ENCODE peak calls at places on chromosomes 7 and 10, in eight cellular contexts. T is left lung, D is transverse colon, C is mesendoderm, L is AG04450, N is dorsolateral prefrontal cortex, G is astrocyte, A is brain microvascular endothelial cell. F is an unnamed sample.

GRCh38 chr7:142693911-142694310 is 55.4 kb upstream of the PRSS1 start:
- DNase-seq in N (no peak), C (no peak), T (no peak), D (no peak), G (no peak), A (no peak), L (no peak), F (no peak)

GRCh38 chr10:27635290-27635689 is 110.3 kb downstream of the MKX start:
- DNase-seq in G (no peak), N (no peak), C (no peak), D (no peak), A (no peak), L (no peak), T (no peak), F (no peak)

GRCh38 chr7:67346876-67347275 is 350.2 kb downstream of the TYW1 start:
- DNase-seq in A (no peak), D (no peak), L (no peak), N (no peak), C (no peak), G (no peak), T (no peak), F (peak)

GRCh38 chr10:111114931-111115500 is 38.2 kb downstream of the ADRA2A start:
- DNase-seq in A (no peak), D (no peak), G (no peak), L (no peak), C (no peak), N (no peak), T (no peak), F (peak)

GRCh38 chr7:73567701-73568685 is 10.4 kb downstream of the TBL2 start:
- DNase-seq in D (no peak), L (no peak), C (no peak), N (no peak), G (peak), T (no peak), A (no peak), F (no peak)

GRCh38 chr10:58660577-58661255 is 148.0 kb downstream of the BICC1 start:
- DNase-seq in G (peak), A (no peak), N (no peak), D (no peak), C (no peak), L (no peak), T (no peak), F (no peak)

GRCh38 chr7:13017325-13017853 is 330.0 kb downstream of the ARL4A start:
- DNase-seq in D (no peak), C (peak), A (peak), G (peak), N (no peak), T (no peak), L (peak), F (no peak)

GRCh38 chr10:93071674-93072224 is 1.9 kb upstream of the CYP26A1 start:
- DNase-seq in L (no peak), C (peak), G (no peak), A (no peak), N (no peak), D (peak), T (peak), F (no peak)

GRCh38 chr10:125014984-125015944 is 73.3 kb downstream of the ZRANB1 start:
- DNase-seq in A (no peak), C (no peak), N (no peak), D (no peak), L (no peak), T (peak), G (no peak), F (no peak)

GRCh38 chr10:7408003-7408493 is 2.8 kb downstream of the SFMBT2 start:
- DNase-seq in A (no peak), G (peak), N (no peak), C (peak), T (peak), L (no peak), D (peak), F (no peak)

GRCh38 chr7:136911362-136911761 is 42.9 kb downstream of the CHRM2 start:
- DNase-seq in L (no peak), N (no peak), G (peak), D (no peak), A (peak), C (peak), T (no peak), F (no peak)

GRCh38 chr7:24971333-24972165 is 8.4 kb downstream of the OSBPL3 start:
- DNase-seq in N (no peak), C (peak), D (no peak), A (peak), L (peak), T (no peak), G (peak), F (no peak)

GRCh38 chr7:74483402-74484336 is 30.0 kb downstream of the GTF2IRD1 start:
- DNase-seq in L (no peak), N (no peak), C (no peak), G (peak), A (peak), T (no peak), D (no peak), F (no peak)

GRCh38 chr10:66639351-66639750 is 286.5 kb upstream of the LRRTM3 start:
- DNase-seq in T (no peak), L (peak), G (peak), C (no peak), D (no peak), N (no peak), A (no peak), F (no peak)

GRCh38 chr10:74900297-74900696 is 73.9 kb downstream of the KAT6B start:
- DNase-seq in G (no peak), N (no peak), T (no peak), D (peak), L (no peak), A (no peak), C (no peak), F (no peak)

GRCh38 chr7:107471292-107472070 is 1.6 kb downstream of the GPR22 start:
- DNase-seq in A (no peak), T (no peak), N (no peak), G (no peak), L (no peak), D (no peak), C (no peak), F (no peak)

GRCh38 chr7:116582164-116582732 is 57.4 kb downstream of the CAV1 start:
- DNase-seq in T (no peak), D (no peak), A (peak), N (no peak), C (peak), G (peak), L (no peak), F (no peak)

GRCh38 chr10:72050873-72051272 is 37.5 kb downstream of the SPOCK2 start:
- DNase-seq in L (no peak), T (no peak), N (no peak), D (no peak), C (no peak), G (no peak), A (no peak), F (no peak)

GRCh38 chr10:93514496-93514895 is 18.1 kb downstream of the CEP55 start:
- DNase-seq in N (no peak), A (no peak), C (no peak), L (no peak), G (no peak), T (no peak), D (no peak), F (no peak)

GRCh38 chr7:963236-964078 is 9.0 kb upstream of the ADAP1 start:
- DNase-seq in C (no peak), D (no peak), L (no peak), T (peak), A (no peak), G (no peak), N (no peak), F (no peak)

GRCh38 chr10:12980713-12981306 is 20.7 kb downstream of the CCDC3 start:
- DNase-seq in N (no peak), G (no peak), D (no peak), A (no peak), C (no peak), T (no peak), L (no peak), F (no peak)

GRCh38 chr7:5345171-5345570 is 62.4 kb downstream of the SLC29A4 start:
- DNase-seq in G (no peak), A (no peak), T (peak), L (no peak), D (no peak), N (no peak), C (no peak), F (no peak)

GRCh38 chr10:71255817-71256660 is 43.7 kb downstream of the UNC5B start:
- DNase-seq in G (peak), N (no peak), L (peak), T (no peak), A (peak), D (peak), C (no peak), F (no peak)

GRCh38 chr10:124354411-124355382 is 64.0 kb downstream of the OAT start:
- DNase-seq in G (peak), C (peak), L (peak), A (peak), T (peak), N (no peak), D (peak), F (peak)

GRCh38 chr10:27673065-27673464 is 72.6 kb downstream of the MKX start:
- DNase-seq in G (no peak), D (no peak), N (no peak), L (no peak), T (no peak), C (no peak), A (no peak), F (no peak)

GRCh38 chr10:91601212-91601611 is 31.7 kb downstream of the PPP1R3C start:
- DNase-seq in L (no peak), T (no peak), C (no peak), D (no peak), A (no peak), N (no peak), G (no peak), F (no peak)
- H3K27ac ChIP-seq in L (no peak), T (no peak), C (no peak), D (no peak), A (no peak), N (no peak), G (no peak), F (no peak)

DNA sequence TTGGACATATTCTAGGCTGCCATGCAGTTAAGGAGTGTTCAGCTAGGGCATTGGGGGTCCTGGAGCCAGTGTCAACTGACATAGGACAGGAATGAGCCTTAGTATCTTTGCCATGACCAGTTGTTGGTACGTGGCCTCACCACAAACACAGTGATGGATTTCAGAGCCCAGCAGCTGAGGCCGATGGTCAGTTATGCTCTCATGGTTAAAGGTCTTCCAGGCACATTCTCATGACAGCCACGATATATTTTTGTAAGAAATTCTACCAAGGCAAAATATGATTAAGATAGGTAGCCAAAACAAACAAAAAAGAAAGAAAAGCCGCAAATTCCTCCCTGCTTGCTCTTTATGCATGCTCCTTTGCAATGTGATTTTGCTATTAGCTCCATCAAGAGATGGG is 47.8 kb downstream of the CDHR3 start:
- DNase-seq in A (peak), T (no peak), N (no peak), L (no peak), C (no peak), D (no peak), G (peak), F (no peak)
- H3K27ac ChIP-seq in A (no peak), T (no peak), N (no peak), L (peak), C (no peak), D (peak), G (no peak), F (no peak)

GRCh38 chr7:128259131-128260056 is 18.3 kb downstream of the LEP start:
- DNase-seq in N (no peak), C (peak), D (peak), T (no peak), L (no peak), A (no peak), G (peak), F (no peak)
- H3K27ac ChIP-seq in N (no peak), C (no peak), D (no peak), T (peak), L (no peak), A (no peak), G (no peak), F (no peak)

DNA sequence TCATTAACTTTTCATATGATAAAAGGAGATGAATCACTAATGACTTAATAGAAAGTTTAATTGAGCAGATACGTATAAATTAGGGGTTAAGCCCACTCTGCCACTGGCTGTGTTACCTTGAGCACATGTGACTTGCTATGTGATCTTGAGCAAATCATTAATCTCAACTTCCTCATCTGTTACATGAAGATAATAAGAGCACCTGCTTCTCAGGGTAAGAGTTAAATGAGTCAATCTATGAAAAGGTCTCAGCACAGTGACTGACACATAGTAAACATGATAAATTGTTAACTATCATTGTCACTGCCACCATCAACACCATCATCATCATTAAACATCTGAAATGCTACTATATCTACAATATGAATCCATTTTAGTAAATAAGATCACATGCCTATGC is 110.8 kb downstream of the TPK1 start:
- DNase-seq in T (no peak), G (no peak), A (no peak), D (no peak), C (no peak), N (no peak), L (no peak), F (no peak)
- H3K27ac ChIP-seq in T (no peak), G (no peak), A (no peak), D (no peak), C (no peak), N (no peak), L (no peak), F (no peak)

GRCh38 chr10:80520661-80521488 is 16.8 kb upstream of the SH2D4B start:
- DNase-seq in G (no peak), T (no peak), A (no peak), D (no peak), N (no peak), C (no peak), L (no peak), F (no peak)
- H3K27ac ChIP-seq in G (no peak), T (no peak), A (no peak), D (no peak), N (no peak), C (no peak), L (no peak), F (no peak)

DNA sequence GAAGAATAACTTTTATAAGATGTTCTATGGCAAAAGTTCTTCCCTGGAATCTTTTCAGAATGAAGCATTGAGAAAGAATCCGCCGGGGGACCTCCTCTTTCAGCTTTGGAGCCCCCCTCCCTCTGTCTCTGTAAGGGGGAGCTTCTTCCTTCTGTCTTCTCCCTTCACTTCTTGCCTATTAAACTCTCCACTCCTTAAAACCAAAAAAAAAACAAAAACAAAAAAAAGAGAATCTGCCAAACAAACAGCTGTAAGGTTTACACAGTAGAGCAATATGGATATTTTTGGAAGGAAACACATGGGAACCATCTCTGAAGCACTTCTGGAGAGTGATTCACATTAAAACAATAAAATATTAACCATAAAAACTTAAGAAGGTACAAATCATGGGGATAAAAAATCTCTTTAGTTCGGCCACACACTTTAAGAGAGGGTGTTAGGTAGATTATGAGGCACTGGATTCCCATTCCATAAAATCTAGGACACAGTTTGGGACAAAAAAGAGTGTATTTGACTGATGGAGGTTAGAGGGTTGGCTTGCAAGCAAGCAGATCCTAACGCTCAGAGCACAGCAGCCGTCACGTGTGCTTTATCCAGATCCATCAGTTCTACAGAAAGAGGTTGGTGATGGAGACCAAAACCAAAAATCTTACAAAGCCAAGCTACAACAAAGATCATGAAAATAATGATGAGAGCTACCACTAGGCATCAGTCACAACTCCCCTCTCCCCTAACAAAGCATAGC is 549.6 kb downstream of the TNS3 start:
- DNase-seq in G (no peak), A (no peak), T (no peak), D (no peak), N (no peak), C (no peak), L (no peak), F (no peak)
- H3K27ac ChIP-seq in G (no peak), A (no peak), T (no peak), D (no peak), N (no peak), C (no peak), L (no peak), F (no peak)

GRCh38 chr10:122044045-122044661 is 55.2 kb downstream of the TACC2 start:
- DNase-seq in D (peak), G (no peak), N (no peak), L (no peak), A (no peak), C (peak), T (no peak), F (no peak)
- H3K27ac ChIP-seq in D (peak), G (no peak), N (no peak), L (no peak), A (no peak), C (no peak), T (no peak), F (peak)

GRCh38 chr7:99122762-99123161 is 21.1 kb downstream of the SMURF1 start:
- DNase-seq in N (no peak), A (no peak), C (no peak), T (no peak), G (no peak), L (no peak), D (no peak), F (no peak)
- H3K27ac ChIP-seq in N (peak), A (peak), C (no peak), T (peak), G (no peak), L (no peak), D (peak), F (no peak)

F was measured in coronary artery.